ENCODE peak calls at places on chromosomes 1 and 21, in nine cellular contexts. J is AG04450, Y is suprapubic skin, W is AG09309, R is uterus, B is psoas muscle, C is left lung, H is thoracic aorta, L is A549. Q is an unnamed sample.

GRCh38 chr1:54230507-54231339 is 30.8 kb downstream of the MRPL37 start:
- DNase-seq in W (no peak), C (no peak), Y (no peak), H (no peak), L (no peak), B (no peak), R (no peak), J (no peak), Q (no peak)

GRCh38 chr1:7549693-7550161 is 221.4 kb upstream of the VAMP3 start:
- DNase-seq in J (no peak), R (no peak), H (no peak), B (peak), C (peak), L (peak), W (no peak), Y (no peak), Q (no peak)

GRCh38 chr1:51506537-51506936 is 12.5 kb downstream of the EPS15 start:
- DNase-seq in Y (no peak), C (no peak), R (peak), W (peak), B (no peak), L (no peak), H (no peak), J (peak), Q (no peak)

GRCh38 chr1:165495811-165496143 is 48.0 kb upstream of the LRRC52 start:
- DNase-seq in W (no peak), J (no peak), C (no peak), H (no peak), B (no peak), L (no peak), R (no peak), Y (no peak), Q (no peak)

GRCh38 chr1:201570158-201570885 is 31.4 kb downstream of the NAV1 start:
- DNase-seq in C (no peak), R (no peak), Y (peak), J (no peak), W (no peak), B (no peak), H (no peak), L (no peak), Q (no peak)

GRCh38 chr1:193241132-193241827 is 54.9 kb upstream of the B3GALT2 start:
- DNase-seq in J (no peak), H (no peak), B (no peak), W (no peak), Y (no peak), R (no peak), L (no peak), C (no peak), Q (no peak)

GRCh38 chr1:983736-984475 is 2.0 kb upstream of the PERM1 start:
- DNase-seq in L (no peak), B (peak), R (peak), C (no peak), H (no peak), J (no peak), W (no peak), Y (no peak), Q (peak)

GRCh38 chr21:19048088-19048672 is 644.6 kb upstream of the TMPRSS15 start:
- DNase-seq in J (no peak), W (no peak), L (no peak), Y (no peak), B (no peak), R (no peak), H (no peak), C (no peak), Q (no peak)

GRCh38 chr1:168879906-168880734 is 151.1 kb upstream of the DPT start:
- DNase-seq in C (no peak), L (no peak), H (no peak), Y (no peak), W (no peak), B (peak), J (no peak), R (peak), Q (no peak)

GRCh38 chr1:227059076-227059475 is 119.0 kb downstream of the COQ8A start:
- DNase-seq in B (no peak), H (no peak), L (no peak), J (no peak), R (no peak), W (no peak), C (no peak), Y (no peak), Q (no peak)

GRCh38 chr1:6743189-6744101 is 41.8 kb upstream of the CAMTA1 start:
- DNase-seq in R (peak), J (peak), L (peak), C (peak), H (peak), W (peak), Y (no peak), B (peak), Q (no peak)

GRCh38 chr1:67825596-67825995 is 7.7 kb downstream of the GNG12 start:
- DNase-seq in C (no peak), H (no peak), J (no peak), Y (no peak), W (no peak), R (no peak), L (no peak), B (no peak), Q (no peak)

GRCh38 chr1:174982971-174983689 is 16.6 kb upstream of the CACYBP start:
- DNase-seq in W (no peak), L (peak), Y (no peak), B (no peak), C (no peak), R (peak), J (no peak), H (no peak), Q (no peak)

GRCh38 chr1:203173566-203173965 is 2.1 kb downstream of the MYBPH start:
- DNase-seq in B (peak), H (no peak), W (no peak), Y (no peak), L (no peak), J (no peak), C (no peak), R (no peak), Q (no peak)

GRCh38 chr1:65170511-65171142 is 22.6 kb downstream of the AK4 start:
- DNase-seq in B (no peak), C (no peak), Y (no peak), R (peak), W (no peak), L (no peak), H (no peak), J (no peak), Q (no peak)

GRCh38 chr1:53123462-53124129 is 18.8 kb downstream of the SLC1A7 start:
- DNase-seq in W (no peak), R (peak), J (no peak), L (no peak), C (peak), H (no peak), B (peak), Y (peak), Q (no peak)

GRCh38 chr1:234397732-234398131 is 24.5 kb downstream of the COA6 start:
- DNase-seq in J (no peak), L (no peak), C (no peak), H (no peak), W (no peak), B (no peak), R (no peak), Y (no peak), Q (no peak)

GRCh38 chr1:206450271-206450670 is 20.0 kb upstream of the IKBKE start:
- DNase-seq in W (no peak), H (no peak), J (no peak), R (no peak), B (no peak), L (no peak), C (no peak), Y (peak), Q (no peak)

GRCh38 chr1:164716992-164717703 is 158.2 kb downstream of the PBX1 start:
- DNase-seq in W (no peak), B (no peak), C (no peak), L (no peak), R (no peak), J (no peak), Y (no peak), H (no peak), Q (no peak)

GRCh38 chr1:20956272-20956671 is 169.2 kb upstream of the HP1BP3 start:
- DNase-seq in Y (no peak), H (no peak), R (no peak), B (no peak), J (no peak), W (no peak), L (no peak), C (no peak), Q (no peak)

GRCh38 chr1:213014642-213015041 is 1.0 kb downstream of the ANGEL2 start:
- DNase-seq in R (no peak), J (no peak), Y (no peak), L (peak), C (no peak), W (no peak), B (no peak), H (no peak), Q (no peak)

GRCh38 chr1:145977486-145978476 is 13.3 kb downstream of the POLR3GL start:
- DNase-seq in J (peak), C (peak), B (peak), R (peak), H (peak), W (peak), Y (peak), L (peak), Q (peak)

GRCh38 chr21:46221664-46222435 is 6.7 kb downstream of the LSS start:
- DNase-seq in H (no peak), Y (peak), R (no peak), C (no peak), L (no peak), J (no peak), W (no peak), B (no peak), Q (no peak)

GRCh38 chr21:36211660-36212512 is 55.3 kb downstream of the DOP1B start:
- DNase-seq in H (no peak), C (no peak), Y (no peak), J (peak), L (no peak), R (no peak), B (no peak), W (peak), Q (no peak)

GRCh38 chr1:215567491-215568286 is 585 bp downstream of the KCTD3 start:
- DNase-seq in Y (no peak), L (peak), W (no peak), J (no peak), C (peak), B (peak), R (peak), H (no peak), Q (no peak)

GRCh38 chr1:36557041-36558000 is 74.6 kb upstream of the CSF3R start:
- DNase-seq in B (no peak), W (no peak), Y (peak), H (no peak), J (no peak), C (no peak), R (no peak), L (no peak), Q (no peak)

GRCh38 chr1:12547586-12548225 is 70.3 kb downstream of the DHRS3 start:
- DNase-seq in L (no peak), Y (no peak), H (no peak), C (peak), B (peak), J (no peak), W (no peak), R (no peak), Q (no peak)

GRCh38 chr1:214546076-214546475 is 5.3 kb downstream of the PTPN14 start:
- DNase-seq in W (no peak), C (no peak), J (no peak), Y (no peak), H (no peak), L (no peak), R (no peak), B (no peak), Q (no peak)

GRCh38 chr1:99327357-99327756 is 63.1 kb downstream of the PLPPR4 start:
- DNase-seq in W (no peak), B (no peak), L (no peak), C (no peak), Y (no peak), R (no peak), J (no peak), H (no peak), Q (no peak)

GRCh38 chr1:181127898-181128453 is 39.5 kb downstream of the IER5 start:
- DNase-seq in Y (no peak), H (no peak), C (no peak), R (no peak), J (no peak), W (no peak), B (no peak), L (peak), Q (no peak)

GRCh38 chr1:22627331-22627730 is 9.1 kb upstream of the C1QA start:
- DNase-seq in R (no peak), L (no peak), J (no peak), Y (no peak), C (no peak), B (peak), H (no peak), W (no peak), Q (no peak)

GRCh38 chr21:33640697-33641338 is 723 bp downstream of the CRYZL1 start:
- DNase-seq in J (no peak), C (no peak), Y (no peak), L (peak), B (no peak), W (no peak), R (peak), H (no peak), Q (no peak)

GRCh38 chr1:78527706-78528105 is 36.9 kb downstream of the PTGFR start:
- DNase-seq in Y (no peak), J (no peak), R (no peak), C (no peak), L (no peak), B (no peak), H (no peak), W (no peak), Q (no peak)

GRCh38 chr1:26345718-26346117 is 8.2 kb downstream of the CRYBG2 start:
- DNase-seq in R (no peak), C (no peak), W (no peak), Y (no peak), B (no peak), J (no peak), H (no peak), L (no peak), Q (no peak)

GRCh38 chr1:86552376-86552775 is 5.5 kb downstream of the CLCA4 start:
- DNase-seq in C (no peak), W (no peak), B (peak), R (no peak), L (no peak), J (no peak), H (no peak), Y (peak), Q (no peak)

GRCh38 chr1:69492286-69492685 is 75.4 kb upstream of the LRRC7 start:
- DNase-seq in C (no peak), B (no peak), Y (no peak), L (no peak), W (no peak), H (no peak), R (no peak), J (no peak), Q (no peak)

GRCh38 chr1:208975456-208975855 is 608.1 kb upstream of the CAMK1G start:
- DNase-seq in B (no peak), L (no peak), R (no peak), J (no peak), Y (no peak), W (no peak), C (no peak), H (no peak), Q (no peak)